ENCODE peak calls at places on chromosomes 5 and 9, in ten cellular contexts. K, Q, O, I, M, G, F, A, N and C are unnamed samples.
A peak's percentile ranks its signal among the peaks of the same experiment; 100 is the strongest.

GRCh38 chr9:126587187-126588185 is 26.2 kb upstream of the LMX1B start:
- DNase-seq in N (no peak), G (no peak), I (no peak), K (no peak), O (peak; percentile 26), A (peak; percentile 66), Q (peak; percentile 80), M (no peak), F (no peak), C (no peak)

GRCh38 chr9:108755979-108756378 is 99.8 kb downstream of the ACTL7B start:
- DNase-seq in N (no peak), F (no peak), A (no peak), Q (no peak), G (no peak), K (no peak), O (no peak), M (no peak), I (no peak), C (no peak)

GRCh38 chr5:17918373-17919104 is 284.3 kb downstream of the TAF11L14 start:
- DNase-seq in G (no peak), O (no peak), I (no peak), N (no peak), K (no peak), F (no peak), Q (no peak), A (no peak), M (no peak), C (no peak)

GRCh38 chr5:72295539-72295938 is 24.5 kb downstream of the MRPS27 start:
- DNase-seq in N (no peak), O (no peak), A (no peak), I (no peak), Q (no peak), K (no peak), M (no peak), F (no peak), G (no peak), C (no peak)

GRCh38 chr5:66830636-66831035 is 234.4 kb downstream of the MAST4 start:
- DNase-seq in A (no peak), N (no peak), F (no peak), Q (no peak), K (no peak), G (no peak), M (no peak), I (no peak), O (no peak), C (no peak)

GRCh38 chr5:8845316-8845715 is 700.6 kb downstream of the SEMA5A start:
- DNase-seq in F (no peak), G (no peak), O (no peak), A (no peak), K (no peak), Q (no peak), M (no peak), N (no peak), I (no peak), C (no peak)

GRCh38 chr5:141512390-141513020 is 23.6 kb downstream of the PCDHGC5 start:
- DNase-seq in F (peak; percentile 32), G (peak; percentile 62), N (peak; percentile 96), I (peak; percentile 91), M (peak; percentile 88), Q (peak; percentile 78), A (peak; percentile 93), K (peak; percentile 82), O (peak; percentile 76), C (peak; percentile 97)

GRCh38 chr5:165714594-165714993 is 2209.2 kb downstream of the MAT2B start:
- DNase-seq in Q (no peak), O (no peak), A (no peak), I (no peak), F (no peak), N (no peak), M (no peak), G (no peak), K (no peak), C (no peak)

GRCh38 chr5:160079753-160080152 is 39.5 kb downstream of the PWWP2A start:
- DNase-seq in A (no peak), N (no peak), M (no peak), I (no peak), K (no peak), O (no peak), F (no peak), G (no peak), Q (no peak), C (no peak)

GRCh38 chr5:133292300-133292699 is 240.5 kb downstream of the HSPA4 start:
- DNase-seq in O (no peak), Q (no peak), N (no peak), F (peak; percentile 69), A (no peak), I (no peak), K (no peak), G (peak; percentile 79), M (no peak), C (no peak)

GRCh38 chr9:30301271-30301963 is 2083.0 kb upstream of the ACO1 start:
- DNase-seq in G (no peak), F (no peak), M (no peak), N (no peak), A (no peak), Q (no peak), O (no peak), K (no peak), I (no peak), C (peak; percentile 24)

GRCh38 chr5:132754111-132754510 is 6.9 kb downstream of the CCNI2 start:
- DNase-seq in Q (no peak), G (no peak), F (no peak), A (no peak), O (no peak), I (no peak), K (no peak), N (no peak), M (no peak), C (no peak)

GRCh38 chr9:4097991-4098390 is 201.9 kb downstream of the GLIS3 start:
- DNase-seq in I (no peak), M (no peak), G (no peak), N (no peak), A (no peak), O (no peak), F (no peak), Q (no peak), K (no peak), C (no peak)

GRCh38 chr5:130323804-130324454 is 419.7 kb downstream of the CHSY3 start:
- DNase-seq in K (no peak), G (no peak), N (no peak), O (no peak), I (no peak), Q (no peak), A (no peak), M (no peak), F (no peak), C (no peak)

GRCh38 chr9:137317021-137317978 is 15.2 kb upstream of the NRARP start:
- DNase-seq in O (no peak), F (no peak), I (peak; percentile 11), A (no peak), M (peak; percentile 19), G (no peak), Q (no peak), N (no peak), K (no peak), C (peak; percentile 82)

GRCh38 chr9:84304166-84304565 is 36.4 kb downstream of the SLC28A3 start:
- DNase-seq in N (no peak), K (no peak), M (no peak), O (no peak), I (no peak), Q (no peak), G (no peak), A (no peak), F (no peak), C (no peak)

GRCh38 chr9:133869674-133870419 is 122.3 kb downstream of the VAV2 start:
- DNase-seq in A (no peak), O (no peak), F (no peak), G (no peak), M (no peak), I (no peak), K (no peak), Q (no peak), N (no peak), C (no peak)

GRCh38 chr5:125023673-125024072 is 277.2 kb upstream of the ZNF608 start:
- DNase-seq in I (no peak), N (no peak), Q (no peak), A (no peak), M (no peak), F (no peak), G (no peak), O (no peak), K (no peak), C (no peak)

GRCh38 chr5:103502651-103503050 is 59.9 kb downstream of the NUDT12 start:
- DNase-seq in N (no peak), F (no peak), M (no peak), I (no peak), Q (no peak), O (no peak), G (no peak), A (no peak), K (no peak), C (no peak)

GRCh38 chr9:19552693-19553092 is 143.9 kb downstream of the ACER2 start:
- DNase-seq in O (no peak), G (no peak), N (no peak), A (peak; percentile 12), M (no peak), I (no peak), Q (no peak), F (no peak), K (no peak), C (no peak)
- TF ChIP-seq POLR2A in O (no peak), G (no peak), N (no peak), A (no peak), M (no peak), I (no peak), Q (no peak), F (no peak), K (no peak), C (no peak)

DNA sequence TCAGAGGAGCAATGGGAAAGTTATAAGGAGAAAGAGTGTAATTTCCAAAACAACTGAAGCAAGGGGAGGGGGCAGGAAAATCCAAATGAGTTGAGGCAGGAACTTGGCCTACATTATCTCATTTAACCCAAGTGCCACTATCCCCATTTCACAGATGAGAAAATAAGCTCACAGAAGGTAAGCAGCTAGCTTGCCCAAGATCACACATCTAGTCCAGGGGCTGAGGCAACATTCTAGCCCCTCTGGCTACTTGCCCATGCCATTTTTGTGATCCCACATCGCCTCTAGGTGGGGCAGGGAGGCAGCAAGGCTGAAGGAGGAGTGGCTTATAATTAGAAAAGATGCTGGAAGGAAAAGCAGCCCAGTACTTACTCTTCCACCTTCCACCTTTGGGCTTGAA is 2.6 kb upstream of the PSIP1 start:
- DNase-seq in Q (no peak), I (peak; percentile 23), G (peak; percentile 21), N (no peak), A (no peak), M (no peak), O (no peak), K (no peak), F (peak; percentile 41), C (no peak)
- TF ChIP-seq CTCF in Q (no peak), I (no peak), G (no peak), N (no peak), A (no peak), M (no peak), O (no peak), K (no peak), F (peak; percentile 51), C (no peak)

GRCh38 chr5:157669701-157670097 is 1.6 kb upstream of the C5orf52 start:
- DNase-seq in N (no peak), M (no peak), O (no peak), Q (no peak), A (no peak), K (peak; percentile 9), I (no peak), F (no peak), G (no peak), C (no peak)
- H3K4me3 ChIP-seq in N (no peak overlapping the region), M (no peak overlapping the region), O (no peak overlapping the region), Q (no peak overlapping the region), A (no peak overlapping the region), K (no peak overlapping the region), I (no peak overlapping the region), F (no peak overlapping the region), G (no peak overlapping the region), C (no peak overlapping the region)

GRCh38 chr5:97183100-97183929 is at the start of gene RIOK2:
- DNase-seq in O (peak; percentile 90), K (peak; percentile 96), I (peak; percentile 90), F (peak; percentile 95), A (peak; percentile 96), M (peak; percentile 93), Q (peak; percentile 87), G (peak; percentile 89), N (peak; percentile 96), C (peak; percentile 93)
- TF ChIP-seq POLR2A in O (no peak), K (peak; percentile 52), I (peak; percentile 23), F (peak; percentile 41), A (peak; percentile 75), M (no peak), Q (no peak), G (peak; percentile 85), N (peak; percentile 54), C (no peak)